ENCODE peak calls at places on chromosomes 1 and 21, in six cellular contexts. L is astrocyte of the spinal cord, G is choroid plexus epithelial cell, X is AG04450, F is GM12865, Z is fibroblast of mammary gland. J is an unnamed sample.
A peak's percentile ranks its signal among the peaks of the same experiment; 100 is the strongest.

GRCh38 chr1:162070094-162070748 is 730 bp downstream of the NOS1AP start:
- DNase-seq in L (no peak), G (no peak), X (no peak), F (no peak), Z (no peak), J (no peak)

GRCh38 chr1:62508187-62508758 is 71.4 kb downstream of the USP1 start:
- DNase-seq in L (peak; percentile 60), G (peak; percentile 80), X (peak; percentile 11), F (peak; percentile 57), Z (peak; percentile 67), J (no peak)

GRCh38 chr1:99660496-99660895 is 14.6 kb downstream of the PALMD start:
- DNase-seq in L (no peak), G (no peak), X (no peak), F (no peak), Z (no peak), J (no peak)

GRCh38 chr1:78274814-78275213 is 216.0 kb upstream of the PTGFR start:
- DNase-seq in L (peak; percentile 84), G (peak; percentile 40), X (peak; percentile 73), F (no peak), Z (peak; percentile 81), J (no peak)

GRCh38 chr1:155050560-155051341 is at the start of gene ADAM15:
- DNase-seq in L (peak; percentile 60), G (peak; percentile 61), X (no peak), F (peak; percentile 81), Z (peak; percentile 69), J (no peak)

GRCh38 chr21:17003763-17004373 is 509.0 kb upstream of the CXADR start:
- DNase-seq in L (peak; percentile 58), G (peak; percentile 26), X (no peak), F (no peak), Z (peak; percentile 18), J (no peak)

GRCh38 chr1:220239213-220239612 is 33.0 kb downstream of the RAB3GAP2 start:
- DNase-seq in L (no peak), G (no peak), X (no peak), F (no peak), Z (no peak), J (no peak)

GRCh38 chr21:16424331-16424749 is 694.6 kb downstream of the USP25 start:
- DNase-seq in L (peak; percentile 72), G (peak; percentile 46), X (no peak), F (no peak), Z (peak; percentile 67), J (no peak)

GRCh38 chr1:180183426-180183825 is 28.8 kb downstream of the QSOX1 start:
- DNase-seq in L (no peak), G (no peak), X (no peak), F (no peak), Z (no peak), J (no peak)

GRCh38 chr21:45544449-45545235 is 2.4 kb upstream of the SLC19A1 start:
- DNase-seq in L (no peak), G (no peak), X (no peak), F (no peak), Z (no peak), J (no peak)

GRCh38 chr21:14993072-14993471 is 71.7 kb downstream of the NRIP1 start:
- DNase-seq in L (no peak), G (no peak), X (no peak), F (no peak), Z (no peak), J (no peak)

GRCh38 chr1:229124471-229125198 is 146.3 kb upstream of the RAB4A start:
- DNase-seq in L (no peak), G (no peak), X (no peak), F (no peak), Z (no peak), J (no peak)

GRCh38 chr1:1290238-1290731 is 10.0 kb downstream of the SCNN1D start:
- DNase-seq in L (peak; percentile 45), G (peak; percentile 67), X (no peak), F (no peak), Z (no peak), J (no peak)

GRCh38 chr1:161840363-161840762 is 74.2 kb downstream of the ATF6 start:
- DNase-seq in L (peak; percentile 52), G (peak; percentile 28), X (no peak), F (no peak), Z (peak; percentile 75), J (no peak)

GRCh38 chr1:172724746-172725613 is 66.1 kb downstream of the FASLG start:
- DNase-seq in L (no peak), G (no peak), X (no peak), F (peak; percentile 77), Z (no peak), J (no peak)

GRCh38 chr1:186790101-186790500 is 38.6 kb upstream of the PLA2G4A start:
- DNase-seq in L (peak; percentile 14), G (peak; percentile 57), X (no peak), F (no peak), Z (no peak), J (no peak)

GRCh38 chr1:64744492-64745180 is at the start of gene RAVER2:
- DNase-seq in L (peak; percentile 73), G (peak; percentile 53), X (peak; percentile 11), F (peak; percentile 29), Z (peak; percentile 44), J (peak; percentile 14)

GRCh38 chr1:2152914-2153313 is 41.7 kb downstream of the FAAP20 start:
- DNase-seq in L (no peak), G (no peak), X (no peak), F (no peak), Z (no peak), J (no peak)

GRCh38 chr1:43509740-43510375 is 20.8 kb upstream of the PTPRF start:
- DNase-seq in L (no peak), G (no peak), X (no peak), F (peak; percentile 74), Z (no peak), J (no peak)

GRCh38 chr1:103492003-103492665 is 33.4 kb upstream of the RNPC3 start:
- DNase-seq in L (no peak), G (peak; percentile 88), X (no peak), F (no peak), Z (peak; percentile 41), J (peak; percentile 13)

GRCh38 chr1:234958702-234959649 is 169.7 kb downstream of the TOMM20 start:
- DNase-seq in L (no peak), G (no peak), X (no peak), F (no peak), Z (no peak), J (no peak)

GRCh38 chr1:2811526-2811905 is 10.0 kb upstream of the TTC34 start:
- DNase-seq in L (no peak), G (no peak), X (no peak), F (no peak), Z (no peak), J (no peak)

GRCh38 chr1:1437904-1438376 is 2.5 kb downstream of the VWA1 start:
- DNase-seq in L (no peak), G (no peak), X (no peak), F (no peak), Z (no peak), J (no peak)

GRCh38 chr1:62082456-62083363 is 111.9 kb upstream of the L1TD1 start:
- DNase-seq in L (peak; percentile 62), G (peak; percentile 70), X (no peak), F (peak; percentile 46), Z (peak; percentile 49), J (no peak)

GRCh38 chr1:20166047-20166446 is 19.8 kb upstream of the UBXN10 start:
- DNase-seq in L (no peak), G (no peak), X (no peak), F (no peak), Z (no peak), J (no peak)

GRCh38 chr1:1119272-1119890 is 3.5 kb upstream of the C1orf159 start:
- DNase-seq in L (no peak), G (no peak), X (no peak), F (no peak), Z (no peak), J (no peak)

GRCh38 chr1:162019436-162019835 is 4.2 kb downstream of the OLFML2B start:
- DNase-seq in L (no peak), G (no peak), X (no peak), F (no peak), Z (no peak), J (no peak)

GRCh38 chr1:56291374-56291841 is 288.0 kb downstream of the PLPP3 start:
- DNase-seq in L (no peak), G (no peak), X (no peak), F (no peak), Z (no peak), J (no peak)

GRCh38 chr1:48080343-48081255 is 83.4 kb upstream of the TRABD2B start:
- DNase-seq in L (no peak), G (no peak), X (no peak), F (no peak), Z (no peak), J (no peak)

GRCh38 chr1:202227997-202228401 is 34.4 kb downstream of the LGR6 start:
- DNase-seq in L (no peak), G (no peak), X (no peak), F (no peak), Z (no peak), J (no peak)

GRCh38 chr1:71638081-71638766 is 557.4 kb upstream of the ZRANB2 start:
- DNase-seq in L (peak; percentile 68), G (peak; percentile 7), X (peak; percentile 33), F (no peak), Z (peak; percentile 62), J (peak; percentile 25)

GRCh38 chr1:26864610-26865480 is 1.9 kb downstream of the SFN start:
- DNase-seq in L (peak; percentile 99), G (peak; percentile 98), X (peak; percentile 96), F (peak; percentile 99), Z (peak; percentile 97), J (peak; percentile 89)
- H3K4me3 ChIP-seq in L (peak overlapping the region; percentile 64), G (peak overlapping the region; percentile 67), X (peak overlapping the region; percentile 73), F (peak overlapping the region; percentile 59), Z (peak overlapping the region; percentile 59), J (peak overlapping the region; percentile 66)

GRCh38 chr1:91803847-91804545 is 82.0 kb downstream of the TGFBR3 start:
- DNase-seq in L (no peak), G (no peak), X (no peak), F (peak; percentile 91), Z (peak; percentile 58), J (no peak)
- H3K4me3 ChIP-seq in L (no peak overlapping the region), G (no peak overlapping the region), X (no peak overlapping the region), F (peak overlapping the region; percentile 58), Z (no peak overlapping the region), J (no peak overlapping the region)

GRCh38 chr1:112700290-112701226 is 6.4 kb downstream of the RHOC start:
- DNase-seq in L (peak; percentile 97), G (peak; percentile 99), X (peak; percentile 89), F (peak; percentile 83), Z (peak; percentile 96), J (peak; percentile 92)
- H3K4me3 ChIP-seq in L (no peak overlapping the region), G (no peak overlapping the region), X (peak overlapping the region; percentile 17), F (no peak overlapping the region), Z (no peak overlapping the region), J (no peak overlapping the region)

DNA sequence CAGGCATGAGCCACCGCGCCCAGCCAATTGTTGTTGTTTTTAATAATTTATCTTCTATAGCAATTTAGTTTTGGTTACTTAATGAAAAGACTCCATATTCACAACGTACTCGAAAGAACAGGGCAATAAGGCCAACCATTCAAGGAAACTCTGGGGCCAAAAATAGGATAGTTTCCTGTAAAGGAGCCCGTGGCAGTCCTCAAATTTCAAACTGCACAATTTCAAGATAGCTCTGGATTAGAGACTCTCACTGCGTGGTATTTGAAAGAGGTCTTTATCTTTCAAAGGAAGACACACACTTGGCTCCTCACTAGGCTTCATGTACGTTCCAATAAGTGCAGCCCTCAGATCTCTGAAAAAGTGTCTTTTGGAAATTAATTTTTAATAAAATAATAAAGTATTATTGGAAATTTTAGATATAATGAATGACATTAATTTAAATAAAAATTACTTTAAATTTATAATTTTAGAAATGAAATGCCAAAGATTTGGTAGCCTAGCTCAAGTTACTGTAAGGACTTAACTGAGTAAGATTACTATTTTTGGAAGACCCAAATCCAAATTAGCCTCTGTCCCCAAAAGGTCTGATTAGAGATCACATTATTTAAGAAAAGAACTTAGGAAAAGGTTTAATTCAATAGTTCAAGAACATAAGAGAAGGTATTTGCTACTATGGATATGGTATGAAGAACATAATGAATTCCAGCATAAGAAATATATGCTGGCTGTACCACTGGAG is 22.7 kb upstream of the DONSON start:
- DNase-seq in L (no peak), G (no peak), X (no peak), F (no peak), Z (no peak), J (no peak)
- H3K4me3 ChIP-seq in L (no peak overlapping the region), G (no peak overlapping the region), X (no peak overlapping the region), F (no peak overlapping the region), Z (no peak overlapping the region), J (no peak overlapping the region)